ENCODE peak calls at places on chromosomes 3 and 15, in four cellular contexts. One of them, this sample, is unnamed.

GRCh38 chr3:141115752-141116541 is 64.8 kb downstream of the SPSB4 start:
- DNase-seq in substantia nigra: no peak
- DNase-seq in uterus: no peak
- DNase-seq in activated T-cell treated with anti-CD3 and anti-CD28 coated beads for 1 hour: no peak
- DNase-seq in this sample: no peak

GRCh38 chr15:100759116-100759515 is 120.5 kb upstream of the ALDH1A3 start:
- DNase-seq in activated T-cell treated with anti-CD3 and anti-CD28 coated beads for 1 hour: no peak
- DNase-seq in uterus: no peak
- DNase-seq in substantia nigra: no peak
- DNase-seq in this sample: no peak

GRCh38 chr3:129624347-129625070 is 18.0 kb upstream of the PLXND1 start:
- DNase-seq in substantia nigra: no peak
- DNase-seq in activated T-cell treated with anti-CD3 and anti-CD28 coated beads for 1 hour: no peak
- DNase-seq in uterus: peak; percentile 42
- DNase-seq in this sample: no peak

GRCh38 chr3:171306631-171307030 is 153.6 kb downstream of the TNIK start:
- DNase-seq in substantia nigra: peak; percentile 63
- DNase-seq in uterus: peak; percentile 80
- DNase-seq in activated T-cell treated with anti-CD3 and anti-CD28 coated beads for 1 hour: no peak
- DNase-seq in this sample: no peak

GRCh38 chr3:141243295-141243707 is 11.7 kb downstream of the PXYLP1 start:
- DNase-seq in activated T-cell treated with anti-CD3 and anti-CD28 coated beads for 1 hour: peak; percentile 42
- DNase-seq in substantia nigra: no peak
- DNase-seq in uterus: no peak
- DNase-seq in this sample: peak; percentile 41

GRCh38 chr3:50587373-50587772 is 18.1 kb downstream of the HEMK1 start:
- DNase-seq in uterus: no peak
- DNase-seq in activated T-cell treated with anti-CD3 and anti-CD28 coated beads for 1 hour: no peak
- DNase-seq in substantia nigra: no peak
- DNase-seq in this sample: no peak

GRCh38 chr3:98115717-98116116 is 14.8 kb upstream of the OR5H1 start:
- DNase-seq in activated T-cell treated with anti-CD3 and anti-CD28 coated beads for 1 hour: no peak
- DNase-seq in substantia nigra: no peak
- DNase-seq in uterus: no peak
- DNase-seq in this sample: no peak

GRCh38 chr3:196604548-196604947 is 34.9 kb upstream of the NRROS start:
- DNase-seq in activated T-cell treated with anti-CD3 and anti-CD28 coated beads for 1 hour: peak; percentile 46
- DNase-seq in substantia nigra: no peak
- DNase-seq in uterus: no peak
- DNase-seq in this sample: no peak

GRCh38 chr15:41928100-41928499 is 34.2 kb upstream of the SPTBN5 start:
- DNase-seq in activated T-cell treated with anti-CD3 and anti-CD28 coated beads for 1 hour: no peak
- DNase-seq in substantia nigra: no peak
- DNase-seq in uterus: no peak
- DNase-seq in this sample: no peak

GRCh38 chr3:119681279-119681678 is 4.1 kb upstream of the COX17 start:
- DNase-seq in uterus: no peak
- DNase-seq in substantia nigra: no peak
- DNase-seq in activated T-cell treated with anti-CD3 and anti-CD28 coated beads for 1 hour: no peak
- DNase-seq in this sample: no peak

GRCh38 chr3:113148307-113148703 is 63.1 kb upstream of the BOC start:
- DNase-seq in activated T-cell treated with anti-CD3 and anti-CD28 coated beads for 1 hour: no peak
- DNase-seq in substantia nigra: no peak
- DNase-seq in uterus: peak; percentile 55
- DNase-seq in this sample: no peak

GRCh38 chr3:186432189-186432588 is 70.2 kb upstream of the DGKG start:
- DNase-seq in activated T-cell treated with anti-CD3 and anti-CD28 coated beads for 1 hour: no peak
- DNase-seq in substantia nigra: no peak
- DNase-seq in uterus: no peak
- DNase-seq in this sample: no peak

GRCh38 chr3:82044918-82045715 is 283.7 kb upstream of the GBE1 start:
- DNase-seq in substantia nigra: no peak
- DNase-seq in activated T-cell treated with anti-CD3 and anti-CD28 coated beads for 1 hour: no peak
- DNase-seq in uterus: no peak
- DNase-seq in this sample: no peak

GRCh38 chr3:87766736-87767135 is 292.1 kb downstream of the CGGBP1 start:
- DNase-seq in substantia nigra: no peak
- DNase-seq in uterus: no peak
- DNase-seq in activated T-cell treated with anti-CD3 and anti-CD28 coated beads for 1 hour: no peak
- DNase-seq in this sample: no peak

GRCh38 chr15:101370330-101371024 is 75.4 kb upstream of the SNRPA1 start:
- DNase-seq in activated T-cell treated with anti-CD3 and anti-CD28 coated beads for 1 hour: no peak
- DNase-seq in substantia nigra: no peak
- DNase-seq in uterus: no peak
- DNase-seq in this sample: no peak

GRCh38 chr15:63385911-63386531 is 4.4 kb upstream of the CA12 start:
- DNase-seq in uterus: no peak
- DNase-seq in substantia nigra: no peak
- DNase-seq in activated T-cell treated with anti-CD3 and anti-CD28 coated beads for 1 hour: no peak
- DNase-seq in this sample: no peak

GRCh38 chr3:123405021-123405420 is 43.9 kb downstream of the ADCY5 start:
- DNase-seq in uterus: no peak
- DNase-seq in substantia nigra: no peak
- DNase-seq in activated T-cell treated with anti-CD3 and anti-CD28 coated beads for 1 hour: no peak
- DNase-seq in this sample: no peak

GRCh38 chr15:90035095-90035834 is 34.1 kb downstream of the ZNF710 start:
- DNase-seq in uterus: no peak
- DNase-seq in activated T-cell treated with anti-CD3 and anti-CD28 coated beads for 1 hour: no peak
- DNase-seq in substantia nigra: peak; percentile 49
- DNase-seq in this sample: no peak

GRCh38 chr3:110027446-110027845 is 690.1 kb upstream of the DPPA4 start:
- DNase-seq in substantia nigra: no peak
- DNase-seq in uterus: no peak
- DNase-seq in activated T-cell treated with anti-CD3 and anti-CD28 coated beads for 1 hour: no peak
- DNase-seq in this sample: no peak

GRCh38 chr3:191238321-191238817 is 39.3 kb downstream of the OSTN start:
- DNase-seq in activated T-cell treated with anti-CD3 and anti-CD28 coated beads for 1 hour: no peak
- DNase-seq in uterus: no peak
- DNase-seq in substantia nigra: no peak
- DNase-seq in this sample: no peak

GRCh38 chr15:48411971-48412591 is 80.9 kb downstream of the DUT start:
- DNase-seq in uterus: no peak
- DNase-seq in substantia nigra: no peak
- DNase-seq in activated T-cell treated with anti-CD3 and anti-CD28 coated beads for 1 hour: no peak
- DNase-seq in this sample: no peak

GRCh38 chr3:81684739-81685395 is 76.6 kb downstream of the GBE1 start:
- DNase-seq in uterus: no peak
- DNase-seq in substantia nigra: no peak
- DNase-seq in activated T-cell treated with anti-CD3 and anti-CD28 coated beads for 1 hour: no peak
- DNase-seq in this sample: no peak

This sample was measured in effector memory CD8-positive, alpha-beta T cell.